ENCODE peak calls at places on chromosomes 5 and 9, in nine cellular contexts. One of them, this sample, is unnamed.

GRCh38 chr9:131605770-131606590 is 60.7 kb downstream of the PRRT1B start:
- DNase-seq in adipocyte: no peak
- DNase-seq in A549: peak; percentile 20
- DNase-seq in lung: no peak
- DNase-seq in stomach: peak; percentile 70
- DNase-seq in CD8-positive, alpha-beta T cell: no peak
- DNase-seq in ovary: no peak
- DNase-seq in osteoblast: peak; percentile 88
- DNase-seq in mammary epithelial cell: no peak
- DNase-seq in this sample: no peak

GRCh38 chr9:129281506-129282145 is 103.6 kb upstream of the IER5L start:
- DNase-seq in adipocyte: no peak
- DNase-seq in A549: no peak
- DNase-seq in lung: no peak
- DNase-seq in stomach: no peak
- DNase-seq in CD8-positive, alpha-beta T cell: no peak
- DNase-seq in ovary: no peak
- DNase-seq in osteoblast: peak; percentile 38
- DNase-seq in mammary epithelial cell: no peak
- DNase-seq in this sample: peak; percentile 5

GRCh38 chr9:79134654-79135053 is 437.1 kb upstream of the TLE4 start:
- DNase-seq in adipocyte: no peak
- DNase-seq in A549: no peak
- DNase-seq in lung: no peak
- DNase-seq in stomach: no peak
- DNase-seq in CD8-positive, alpha-beta T cell: no peak
- DNase-seq in ovary: no peak
- DNase-seq in osteoblast: no peak
- DNase-seq in mammary epithelial cell: peak; percentile 5
- DNase-seq in this sample: no peak

GRCh38 chr9:106420511-106420944 is 442.4 kb upstream of the ZNF462 start:
- DNase-seq in adipocyte: no peak
- DNase-seq in A549: no peak
- DNase-seq in lung: no peak
- DNase-seq in stomach: no peak
- DNase-seq in CD8-positive, alpha-beta T cell: no peak
- DNase-seq in ovary: no peak
- DNase-seq in osteoblast: no peak
- DNase-seq in mammary epithelial cell: peak; percentile 51
- DNase-seq in this sample: no peak

GRCh38 chr9:69204869-69205268 is 30.8 kb downstream of the TJP2 start:
- DNase-seq in adipocyte: peak; percentile 17
- DNase-seq in A549: no peak
- DNase-seq in lung: peak; percentile 31
- DNase-seq in stomach: no peak
- DNase-seq in CD8-positive, alpha-beta T cell: no peak
- DNase-seq in ovary: no peak
- DNase-seq in osteoblast: no peak
- DNase-seq in mammary epithelial cell: peak; percentile 37
- DNase-seq in this sample: no peak

GRCh38 chr9:83267741-83268140 is 204.8 kb upstream of the RASEF start:
- DNase-seq in adipocyte: no peak
- DNase-seq in A549: no peak
- DNase-seq in lung: no peak
- DNase-seq in stomach: no peak
- DNase-seq in CD8-positive, alpha-beta T cell: no peak
- DNase-seq in ovary: no peak
- DNase-seq in osteoblast: no peak
- DNase-seq in mammary epithelial cell: no peak
- DNase-seq in this sample: no peak

GRCh38 chr5:159951834-159952233 is 35.6 kb downstream of the ADRA1B start:
- DNase-seq in adipocyte: peak; percentile 22
- DNase-seq in A549: no peak
- DNase-seq in lung: no peak
- DNase-seq in stomach: no peak
- DNase-seq in CD8-positive, alpha-beta T cell: no peak
- DNase-seq in ovary: no peak
- DNase-seq in osteoblast: no peak
- DNase-seq in mammary epithelial cell: no peak
- DNase-seq in this sample: no peak

GRCh38 chr5:103041071-103041676 is 78.8 kb downstream of the GIN1 start:
- DNase-seq in adipocyte: peak; percentile 75
- DNase-seq in A549: peak; percentile 5
- DNase-seq in lung: no peak
- DNase-seq in stomach: no peak
- DNase-seq in CD8-positive, alpha-beta T cell: no peak
- DNase-seq in ovary: no peak
- DNase-seq in osteoblast: peak; percentile 54
- DNase-seq in mammary epithelial cell: peak; percentile 37
- DNase-seq in this sample: no peak

GRCh38 chr5:144177548-144177947 is 6.9 kb downstream of the KCTD16 start:
- DNase-seq in adipocyte: no peak
- DNase-seq in A549: no peak
- DNase-seq in lung: no peak
- DNase-seq in stomach: no peak
- DNase-seq in CD8-positive, alpha-beta T cell: no peak
- DNase-seq in ovary: no peak
- DNase-seq in osteoblast: peak; percentile 26
- DNase-seq in mammary epithelial cell: no peak
- DNase-seq in this sample: no peak

GRCh38 chr9:129173296-129174101 is 4.6 kb downstream of the IER5L start:
- DNase-seq in adipocyte: peak; percentile 16
- DNase-seq in A549: no peak
- DNase-seq in lung: no peak
- DNase-seq in stomach: no peak
- DNase-seq in CD8-positive, alpha-beta T cell: no peak
- DNase-seq in ovary: peak; percentile 59
- DNase-seq in osteoblast: peak; percentile 43
- DNase-seq in mammary epithelial cell: no peak
- DNase-seq in this sample: no peak

GRCh38 chr9:127955294-127956015 is 17.8 kb upstream of the DPM2 start:
- DNase-seq in adipocyte: no peak
- DNase-seq in A549: peak; percentile 99
- DNase-seq in lung: peak; percentile 88
- DNase-seq in stomach: peak; percentile 85
- DNase-seq in CD8-positive, alpha-beta T cell: peak; percentile 63
- DNase-seq in ovary: no peak
- DNase-seq in osteoblast: no peak
- DNase-seq in mammary epithelial cell: peak; percentile 84
- DNase-seq in this sample: no peak

GRCh38 chr9:79656127-79656526 is 84.4 kb downstream of the TLE4 start:
- DNase-seq in adipocyte: no peak
- DNase-seq in A549: no peak
- DNase-seq in lung: no peak
- DNase-seq in stomach: no peak
- DNase-seq in CD8-positive, alpha-beta T cell: no peak
- DNase-seq in ovary: no peak
- DNase-seq in osteoblast: no peak
- DNase-seq in mammary epithelial cell: no peak
- DNase-seq in this sample: no peak

GRCh38 chr5:6754766-6755165 is 41.5 kb downstream of the TENT4A start:
- DNase-seq in adipocyte: no peak
- DNase-seq in A549: no peak
- DNase-seq in lung: no peak
- DNase-seq in stomach: no peak
- DNase-seq in CD8-positive, alpha-beta T cell: no peak
- DNase-seq in ovary: no peak
- DNase-seq in osteoblast: no peak
- DNase-seq in mammary epithelial cell: no peak
- DNase-seq in this sample: no peak

GRCh38 chr5:139392324-139392677 is 2.6 kb upstream of the MZB1 start:
- DNase-seq in adipocyte: no peak
- DNase-seq in A549: no peak
- DNase-seq in lung: no peak
- DNase-seq in stomach: no peak
- DNase-seq in CD8-positive, alpha-beta T cell: no peak
- DNase-seq in ovary: no peak
- DNase-seq in osteoblast: no peak
- DNase-seq in mammary epithelial cell: no peak
- DNase-seq in this sample: no peak

GRCh38 chr9:114452219-114453169 is 52.8 kb downstream of the WHRN start:
- DNase-seq in adipocyte: no peak
- DNase-seq in A549: no peak
- DNase-seq in lung: no peak
- DNase-seq in stomach: peak; percentile 55
- DNase-seq in CD8-positive, alpha-beta T cell: no peak
- DNase-seq in ovary: no peak
- DNase-seq in osteoblast: peak; percentile 66
- DNase-seq in mammary epithelial cell: no peak
- DNase-seq in this sample: no peak

GRCh38 chr9:133850161-133850560 is 112.0 kb upstream of the SARDH start:
- DNase-seq in adipocyte: no peak
- DNase-seq in A549: no peak
- DNase-seq in lung: no peak
- DNase-seq in stomach: no peak
- DNase-seq in CD8-positive, alpha-beta T cell: no peak
- DNase-seq in ovary: no peak
- DNase-seq in osteoblast: no peak
- DNase-seq in mammary epithelial cell: no peak
- DNase-seq in this sample: no peak

GRCh38 chr9:36532353-36532752 is 40.3 kb upstream of the MELK start:
- DNase-seq in adipocyte: no peak
- DNase-seq in A549: no peak
- DNase-seq in lung: no peak
- DNase-seq in stomach: no peak
- DNase-seq in CD8-positive, alpha-beta T cell: no peak
- DNase-seq in ovary: no peak
- DNase-seq in osteoblast: no peak
- DNase-seq in mammary epithelial cell: no peak
- DNase-seq in this sample: no peak

DNA sequence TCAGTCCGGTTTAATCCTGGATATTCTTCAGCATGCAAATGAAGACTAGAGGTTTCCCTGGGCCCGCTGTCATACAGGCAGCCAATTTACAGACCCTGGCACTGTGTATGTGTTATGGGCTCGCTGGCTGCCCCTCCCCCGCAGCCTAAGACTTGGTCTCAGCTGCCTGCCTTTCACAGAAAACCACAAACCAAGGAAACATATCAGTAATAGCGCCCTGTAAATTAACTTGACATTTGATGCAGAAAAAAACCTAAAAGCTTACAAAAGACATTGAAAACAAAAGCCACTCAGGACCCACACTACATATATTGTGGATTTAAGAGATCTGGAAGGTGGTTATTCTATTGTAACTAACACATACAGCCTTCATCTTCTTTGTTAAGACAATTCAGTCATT is 287.0 kb upstream of the TMEM161B start:
- DNase-seq in adipocyte: no peak
- DNase-seq in A549: no peak
- DNase-seq in lung: no peak
- DNase-seq in stomach: no peak
- DNase-seq in CD8-positive, alpha-beta T cell: no peak
- DNase-seq in ovary: no peak
- DNase-seq in osteoblast: no peak
- DNase-seq in mammary epithelial cell: no peak
- DNase-seq in this sample: no peak
- H3K4me1 ChIP-seq in adipocyte: no peaks in the 10 kb centered on the region
- H3K4me1 ChIP-seq in A549: no peaks in the 10 kb centered on the region
- H3K4me1 ChIP-seq in lung: no peaks in the 10 kb centered on the region
- H3K4me1 ChIP-seq in stomach: no peaks in the 10 kb centered on the region
- H3K4me1 ChIP-seq in CD8-positive, alpha-beta T cell: no peaks in the 10 kb centered on the region
- H3K4me1 ChIP-seq in ovary: no peaks in the 10 kb centered on the region
- H3K4me1 ChIP-seq in osteoblast: no peaks in the 10 kb centered on the region
- H3K4me1 ChIP-seq in mammary epithelial cell: no peaks in the 10 kb centered on the region
- H3K4me1 ChIP-seq in this sample: no peaks in the 10 kb centered on the region

GRCh38 chr9:91419222-91420191 is 4.1 kb downstream of the NFIL3 start:
- DNase-seq in adipocyte: peak; percentile 98
- DNase-seq in A549: peak; percentile 62
- DNase-seq in lung: peak; percentile 83
- DNase-seq in stomach: peak; percentile 53
- DNase-seq in CD8-positive, alpha-beta T cell: no peak
- DNase-seq in ovary: peak; percentile 45
- DNase-seq in osteoblast: peak; percentile 97
- DNase-seq in mammary epithelial cell: peak; percentile 90
- DNase-seq in this sample: peak; percentile 76
- H3K4me1 ChIP-seq in adipocyte: peaks cover 50% of the 10 kb centered on the region
- H3K4me1 ChIP-seq in A549: peaks cover 62% of the 10 kb centered on the region
- H3K4me1 ChIP-seq in lung: peaks cover 12% of the 10 kb centered on the region
- H3K4me1 ChIP-seq in stomach: peaks cover 74% of the 10 kb centered on the region
- H3K4me1 ChIP-seq in CD8-positive, alpha-beta T cell: peaks cover 28% of the 10 kb centered on the region
- H3K4me1 ChIP-seq in ovary: peaks cover 10% of the 10 kb centered on the region
- H3K4me1 ChIP-seq in osteoblast: peaks cover 44% of the 10 kb centered on the region
- H3K4me1 ChIP-seq in mammary epithelial cell: peaks cover 37% of the 10 kb centered on the region
- H3K4me1 ChIP-seq in this sample: peaks cover 7% of the 10 kb centered on the region

GRCh38 chr5:53249529-53249928 is 140.0 kb upstream of the MOCS2 start:
- DNase-seq in adipocyte: peak; percentile 89
- DNase-seq in A549: peak; percentile 6
- DNase-seq in lung: no peak
- DNase-seq in stomach: no peak
- DNase-seq in CD8-positive, alpha-beta T cell: no peak
- DNase-seq in ovary: no peak
- DNase-seq in osteoblast: peak; percentile 77
- DNase-seq in mammary epithelial cell: peak; percentile 87
- DNase-seq in this sample: no peak

GRCh38 chr5:53250151-53250550 is 140.6 kb upstream of the MOCS2 start:
- DNase-seq in adipocyte: no peak
- DNase-seq in A549: no peak
- DNase-seq in lung: no peak
- DNase-seq in stomach: no peak
- DNase-seq in CD8-positive, alpha-beta T cell: no peak
- DNase-seq in ovary: no peak
- DNase-seq in osteoblast: no peak
- DNase-seq in mammary epithelial cell: no peak
- DNase-seq in this sample: no peak

GRCh38 chr5:53243403-53243802 is 133.8 kb upstream of the MOCS2 start:
- DNase-seq in adipocyte: no peak
- DNase-seq in A549: no peak
- DNase-seq in lung: no peak
- DNase-seq in stomach: no peak
- DNase-seq in CD8-positive, alpha-beta T cell: no peak
- DNase-seq in ovary: no peak
- DNase-seq in osteoblast: no peak
- DNase-seq in mammary epithelial cell: no peak
- DNase-seq in this sample: no peak

GRCh38 chr5:53246042-53246836 is 136.7 kb upstream of the MOCS2 start:
- DNase-seq in adipocyte: peak; percentile 77
- DNase-seq in A549: no peak
- DNase-seq in lung: no peak
- DNase-seq in stomach: no peak
- DNase-seq in CD8-positive, alpha-beta T cell: no peak
- DNase-seq in ovary: no peak
- DNase-seq in osteoblast: no peak
- DNase-seq in mammary epithelial cell: peak; percentile 93
- DNase-seq in this sample: no peak
- H3K4me1 ChIP-seq in adipocyte: peaks cover 26% of the 10 kb centered on the region
- H3K4me1 ChIP-seq in A549: peaks cover 24% of the 10 kb centered on the region
- H3K4me1 ChIP-seq in lung: no peaks in the 10 kb centered on the region
- H3K4me1 ChIP-seq in stomach: no peaks in the 10 kb centered on the region
- H3K4me1 ChIP-seq in CD8-positive, alpha-beta T cell: no peaks in the 10 kb centered on the region
- H3K4me1 ChIP-seq in ovary: no peaks in the 10 kb centered on the region
- H3K4me1 ChIP-seq in osteoblast: peaks cover 31% of the 10 kb centered on the region
- H3K4me1 ChIP-seq in mammary epithelial cell: peaks cover 66% of the 10 kb centered on the region
- H3K4me1 ChIP-seq in this sample: no peaks in the 10 kb centered on the region

DNA sequence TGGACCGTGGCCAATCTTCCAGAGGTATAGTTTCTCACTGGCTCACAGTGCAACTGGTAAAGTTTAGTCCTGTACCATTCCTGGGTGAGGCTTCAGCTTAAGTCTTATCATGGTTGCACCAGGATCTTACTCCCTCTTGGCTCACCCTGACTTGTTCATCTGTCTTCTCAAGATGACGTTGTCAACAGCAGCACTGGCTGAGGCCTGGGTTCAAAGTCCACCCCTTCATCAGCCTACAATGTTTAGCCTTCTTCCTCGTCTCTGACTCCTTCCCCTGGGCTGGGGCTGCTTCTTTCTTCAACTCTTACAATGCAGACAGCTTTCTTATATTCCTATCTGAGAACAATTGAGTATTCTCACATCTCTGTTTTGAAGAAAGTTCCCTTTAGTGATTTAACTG is 311.1 kb upstream of the CLINT1 start:
- DNase-seq in adipocyte: no peak
- DNase-seq in A549: no peak
- DNase-seq in lung: no peak
- DNase-seq in stomach: peak; percentile 43
- DNase-seq in CD8-positive, alpha-beta T cell: no peak
- DNase-seq in ovary: no peak
- DNase-seq in osteoblast: no peak
- DNase-seq in mammary epithelial cell: no peak
- DNase-seq in this sample: no peak
- H3K4me1 ChIP-seq in adipocyte: peaks cover 17% of the 10 kb centered on the region
- H3K4me1 ChIP-seq in A549: no peaks in the 10 kb centered on the region
- H3K4me1 ChIP-seq in lung: no peaks in the 10 kb centered on the region
- H3K4me1 ChIP-seq in stomach: peaks cover 6% of the 10 kb centered on the region
- H3K4me1 ChIP-seq in CD8-positive, alpha-beta T cell: no peaks in the 10 kb centered on the region
- H3K4me1 ChIP-seq in ovary: no peaks in the 10 kb centered on the region
- H3K4me1 ChIP-seq in osteoblast: peaks cover 2% of the 10 kb centered on the region
- H3K4me1 ChIP-seq in mammary epithelial cell: no peaks in the 10 kb centered on the region
- H3K4me1 ChIP-seq in this sample: peaks cover 2% of the 10 kb centered on the region

This sample was measured in tibial nerve.